ENCODE peak calls at places on chromosome 4, in four cellular contexts. M is K562, V is HepG2, G is HEK293T. X is an unnamed sample.

GRCh38 chr4:67291639-67292038 is 253.7 kb downstream of the CENPC start:
- DNase-seq in V (no peak), M (no peak), G (no peak), X (no peak)

GRCh38 chr4:133574248-133574647 is 425.2 kb downstream of the PCDH10 start:
- DNase-seq in V (no peak), M (no peak), G (no peak), X (no peak)

GRCh38 chr4:10371869-10372471 is 85.3 kb downstream of the ZNF518B start:
- DNase-seq in G (no peak), M (peak; percentile 63), V (no peak), X (peak; percentile 36)

GRCh38 chr4:187304131-187304530 is 580.5 kb upstream of the FAT1 start:
- DNase-seq in G (no peak), V (no peak), M (no peak), X (peak; percentile 14)

GRCh38 chr4:38124961-38125360 is 164.8 kb downstream of the PTTG2 start:
- DNase-seq in M (no peak), V (no peak), G (no peak), X (no peak)

GRCh38 chr4:105620640-105621323 is 68.4 kb downstream of the ARHGEF38 start:
- DNase-seq in M (no peak), V (no peak), G (no peak), X (no peak)

GRCh38 chr4:56981795-56982201 is 3.1 kb downstream of the POLR2B start:
- DNase-seq in G (no peak), M (no peak), V (no peak), X (no peak)

GRCh38 chr4:159677521-159677920 is 574.6 kb downstream of the RAPGEF2 start:
- DNase-seq in V (no peak), G (no peak), M (no peak), X (no peak)

GRCh38 chr4:55087016-55087929 is 38.1 kb downstream of the KDR start:
- DNase-seq in G (no peak), V (no peak), M (no peak), X (no peak)

GRCh38 chr4:69039071-69039470 is 57.2 kb upstream of the UGT2B7 start:
- DNase-seq in M (no peak), V (no peak), G (no peak), X (no peak)

GRCh38 chr4:171814545-171814944 is 1.3 kb downstream of the GALNTL6 start:
- DNase-seq in G (no peak), M (no peak), V (no peak), X (no peak)

GRCh38 chr4:142406051-142406549 is 440.0 kb downstream of the INPP4B start:
- DNase-seq in G (peak; percentile 40), M (no peak), V (no peak), X (no peak)

GRCh38 chr4:71867598-71867997 is 83.7 kb upstream of the GC start:
- DNase-seq in G (no peak), V (no peak), M (no peak), X (no peak)

GRCh38 chr4:36921474-36922220 is 322.9 kb upstream of the NWD2 start:
- DNase-seq in M (no peak), G (no peak), V (no peak), X (no peak)

GRCh38 chr4:36489798-36490197 is 208.4 kb downstream of the DTHD1 start:
- DNase-seq in V (no peak), G (no peak), M (no peak), X (no peak)

GRCh38 chr4:182206916-182207315 is 36.3 kb upstream of the TENM3 start:
- DNase-seq in V (no peak), G (no peak), M (no peak), X (no peak)

GRCh38 chr4:112938461-112939058 is 110.9 kb upstream of the ANK2 start:
- DNase-seq in M (no peak), V (peak; percentile 14), G (peak; percentile 25), X (no peak)

GRCh38 chr4:77734928-77735327 is 84.2 kb downstream of the CNOT6L start:
- DNase-seq in M (peak; percentile 17), G (no peak), V (peak; percentile 71), X (no peak)

GRCh38 chr4:94641702-94642560 is 115.8 kb upstream of the BMPR1B start:
- DNase-seq in M (no peak), G (no peak), V (peak; percentile 10), X (no peak)

GRCh38 chr4:164204434-164204833 is 549.5 kb upstream of the SMIM31 start:
- DNase-seq in V (peak; percentile 1), G (no peak), M (no peak), X (no peak)

GRCh38 chr4:151691639-151692442 is 69.0 kb downstream of the GATB start:
- DNase-seq in M (no peak), V (no peak), G (no peak), X (no peak)

GRCh38 chr4:83219344-83219990 is 65.1 kb downstream of the COQ2 start:
- DNase-seq in M (no peak), V (no peak), G (no peak), X (no peak)

GRCh38 chr4:152591361-152591760 is 55.5 kb upstream of the FBXW7 start:
- DNase-seq in V (no peak), G (peak; percentile 60), M (no peak), X (peak; percentile 83)

GRCh38 chr4:144831971-144832370 is 186.0 kb downstream of the HHIP start:
- DNase-seq in M (no peak), G (no peak), V (no peak), X (no peak)

GRCh38 chr4:117623321-117623720 is 411.0 kb upstream of the NDST3 start:
- DNase-seq in M (no peak), V (no peak), G (no peak), X (no peak)

GRCh38 chr4:46508216-46508615 is 118.3 kb upstream of the GABRA2 start:
- DNase-seq in V (no peak), G (no peak), M (no peak), X (no peak)

GRCh38 chr4:3414421-3415279 is 27.1 kb upstream of the HGFAC start:
- DNase-seq in M (no peak), V (no peak), G (no peak), X (no peak)

DNA sequence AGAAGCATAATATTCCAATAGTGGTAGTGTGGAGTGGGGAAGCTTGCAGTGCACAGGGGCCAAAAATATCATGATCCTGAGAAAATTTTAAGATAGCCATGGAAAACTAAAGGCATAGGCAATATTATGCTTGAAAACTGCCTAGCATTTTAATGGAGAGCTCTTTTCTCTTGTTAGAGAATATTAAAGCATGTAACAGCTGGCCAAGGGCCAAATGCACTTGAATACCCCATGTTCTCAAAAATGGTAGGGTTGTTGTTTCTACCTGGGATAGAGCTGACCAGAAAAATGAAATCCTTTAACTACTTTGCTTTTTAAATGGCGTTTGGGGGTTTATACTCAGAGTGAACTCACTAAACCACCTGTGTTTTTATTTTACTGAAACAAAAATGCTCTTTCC is 739.6 kb upstream of the SLIT2 start:
- DNase-seq in M (no peak), V (no peak), G (no peak), X (no peak)
- TF ChIP-seq ELF4 in M (no peak), V (no peak), G (no peak), X (no peak)

GRCh38 chr4:87977521-87978278 is 2.2 kb downstream of the SPP1 start:
- DNase-seq in V (no peak), G (no peak), M (no peak), X (no peak)
- TF ChIP-seq ELF4 in V (no peak), G (no peak), M (no peak), X (no peak)

DNA sequence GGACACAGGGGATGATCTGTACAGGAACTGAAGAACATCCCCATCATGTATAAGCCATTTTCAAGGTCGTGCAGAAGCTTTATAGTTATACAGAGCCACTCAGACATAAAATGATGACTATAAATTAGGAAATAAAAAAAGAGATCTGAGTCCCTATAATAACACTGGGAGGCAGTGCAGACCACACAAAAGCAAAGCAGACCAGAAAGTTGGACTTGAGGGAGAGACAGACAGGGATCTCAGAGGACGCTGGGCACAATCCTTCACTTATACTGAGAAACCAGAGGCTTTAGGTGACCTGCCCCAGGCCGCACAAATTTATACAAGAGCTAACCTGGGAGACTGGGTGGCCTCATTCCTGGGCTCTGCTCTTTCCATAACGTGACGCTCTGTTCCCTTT is 70.5 kb downstream of the HADH start:
- DNase-seq in V (peak; percentile 2), G (peak; percentile 39), M (no peak), X (no peak)
- TF ChIP-seq ELF4 in V (no peak), G (no peak), M (no peak), X (no peak)

DNA sequence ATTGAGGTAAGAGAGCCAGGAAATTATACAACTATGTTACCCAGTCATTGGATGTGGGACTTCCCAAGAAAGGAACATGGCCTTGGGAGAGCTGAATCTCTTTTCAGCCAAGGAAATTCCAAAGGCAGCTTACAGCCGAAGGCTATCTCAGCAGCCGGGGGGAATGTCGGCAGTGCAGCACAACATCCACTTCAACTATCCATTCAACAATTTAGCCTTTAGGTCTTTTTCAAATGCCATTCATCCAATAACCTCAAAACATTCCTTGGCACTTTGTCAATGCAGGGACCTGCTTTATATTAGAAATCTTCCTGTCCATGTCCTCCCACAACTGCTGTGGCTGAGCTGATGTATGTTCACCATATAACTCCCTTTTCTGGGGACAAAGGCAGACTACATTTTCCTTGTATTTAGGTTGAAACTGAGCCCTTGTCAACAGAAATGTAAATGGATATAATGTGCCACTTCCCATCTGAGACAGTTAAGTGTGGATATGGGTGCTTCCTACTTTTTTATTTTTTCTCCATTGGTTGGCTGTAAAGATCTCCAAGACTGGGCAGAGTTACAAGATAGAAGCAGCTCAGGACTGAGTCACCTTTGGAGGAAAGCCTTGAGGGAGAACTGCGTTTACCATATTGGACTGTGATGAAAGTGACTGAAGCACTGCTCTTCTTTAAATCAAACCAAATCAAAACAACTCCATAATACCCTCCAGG is 94.8 kb downstream of the GPRIN3 start:
- DNase-seq in M (no peak), G (no peak), V (no peak), X (no peak)
- TF ChIP-seq ELF4 in M (no peak), G (no peak), V (no peak), X (no peak)

GRCh38 chr4:109878355-109878754 is 30.4 kb downstream of the LRIT3 start:
- DNase-seq in V (no peak), M (no peak), G (no peak), X (no peak)

GRCh38 chr4:109876634-109877265 is 28.8 kb downstream of the LRIT3 start:
- DNase-seq in V (no peak), G (no peak), M (no peak), X (no peak)

GRCh38 chr4:109877400-109877799 is 29.5 kb downstream of the LRIT3 start:
- DNase-seq in M (no peak), V (no peak), G (no peak), X (no peak)

GRCh38 chr4:109879081-109879480 is 31.2 kb downstream of the LRIT3 start:
- DNase-seq in V (no peak), M (no peak), G (no peak), X (no peak)

GRCh38 chr4:109879636-109880314 is 31.9 kb downstream of the LRIT3 start:
- DNase-seq in V (no peak), G (no peak), M (no peak), X (no peak)
- TF ChIP-seq ELF4 in V (no peak), G (no peak), M (no peak), X (no peak)

X was measured in WTC11.